ENCODE peak calls at places on chromosome 21, in six cellular contexts. O is nephron progenitor cell, Q is astrocyte of the spinal cord, I is cardiac fibroblast, S is keratinocyte, R is neural crest cell. M is an unnamed sample.

GRCh38 chr21:36211660-36212512 is 55.3 kb downstream of the DOP1B start:
- DNase-seq in R (no peak), S (no peak), O (no peak), Q (peak; percentile 91), I (peak; percentile 51), M (no peak)

GRCh38 chr21:33824156-33824941 is 91.3 kb downstream of the ATP5PO start:
- DNase-seq in R (no peak), Q (peak; percentile 52), O (no peak), I (no peak), S (no peak), M (no peak)

GRCh38 chr21:35075546-35075945 is 26.4 kb upstream of the RUNX1 start:
- DNase-seq in O (no peak), S (peak; percentile 63), R (no peak), Q (peak; percentile 46), I (peak; percentile 54), M (no peak)

GRCh38 chr21:33909756-33910155 is 5.8 kb downstream of the ATP5PO start:
- DNase-seq in S (no peak), I (no peak), O (no peak), Q (no peak), R (no peak), M (no peak)

GRCh38 chr21:29430581-29430980 is 131.9 kb downstream of the BACH1 start:
- DNase-seq in R (no peak), S (no peak), O (peak; percentile 31), I (no peak), Q (no peak), M (no peak)

GRCh38 chr21:34846601-34847112 is 177.9 kb downstream of the CLIC6 start:
- DNase-seq in R (no peak), O (peak; percentile 50), S (no peak), Q (peak; percentile 92), I (peak; percentile 64), M (no peak)

GRCh38 chr21:27104749-27105439 is 138.0 kb upstream of the ADAMTS5 start:
- DNase-seq in R (no peak), I (peak; percentile 13), Q (peak; percentile 22), O (no peak), S (no peak), M (no peak)

GRCh38 chr21:26167593-26167992 is 3.0 kb downstream of the APP start:
- DNase-seq in I (no peak), S (no peak), Q (no peak), O (no peak), R (no peak), M (no peak)

GRCh38 chr21:29245104-29245643 is 53.5 kb upstream of the BACH1 start:
- DNase-seq in S (no peak), O (no peak), I (no peak), R (no peak), Q (no peak), M (peak; percentile 32)

GRCh38 chr21:16976132-16976666 is 536.6 kb upstream of the CXADR start:
- DNase-seq in Q (peak; percentile 14), O (no peak), S (no peak), R (no peak), I (no peak), M (no peak)

GRCh38 chr21:32940079-32941014 is 85.4 kb upstream of the OLIG2 start:
- DNase-seq in Q (peak; percentile 35), O (peak; percentile 44), R (peak; percentile 50), S (no peak), I (peak; percentile 65), M (peak; percentile 50)

GRCh38 chr21:37787456-37787855 is 128.8 kb downstream of the KCNJ6 start:
- DNase-seq in Q (peak; percentile 87), R (no peak), I (peak; percentile 82), S (peak; percentile 55), O (no peak), M (no peak)

GRCh38 chr21:20169812-20170576 is 828.2 kb upstream of the NCAM2 start:
- DNase-seq in Q (no peak), S (no peak), I (no peak), O (no peak), R (no peak), M (no peak)

GRCh38 chr21:34912022-34912933 is 136.8 kb downstream of the RUNX1 start:
- DNase-seq in R (no peak), O (no peak), S (no peak), Q (no peak), I (no peak), M (no peak)

GRCh38 chr21:29643289-29643688 is 296.5 kb downstream of the GRIK1 start:
- DNase-seq in S (no peak), Q (no peak), I (no peak), O (no peak), R (no peak), M (no peak)

GRCh38 chr21:46195595-46196195 is 11.4 kb upstream of the SPATC1L start:
- DNase-seq in I (no peak), O (no peak), S (no peak), Q (no peak), R (no peak), M (no peak)

GRCh38 chr21:34822957-34823356 is 154.2 kb downstream of the CLIC6 start:
- DNase-seq in Q (peak; percentile 73), R (no peak), I (no peak), S (no peak), O (no peak), M (no peak)

GRCh38 chr21:34647552-34647951 is 21.2 kb upstream of the CLIC6 start:
- DNase-seq in R (no peak), I (no peak), S (no peak), O (no peak), Q (no peak), M (no peak)

GRCh38 chr21:44875341-44875740 is 1.9 kb upstream of the PTTG1IP start:
- DNase-seq in R (no peak), O (no peak), S (no peak), Q (peak; percentile 55), I (peak; percentile 73), M (no peak)
- TF ChIP-seq CTCF in R (no peak), O (no peak), S (no peak), Q (no peak), I (no peak), M (peak; percentile 16)

DNA sequence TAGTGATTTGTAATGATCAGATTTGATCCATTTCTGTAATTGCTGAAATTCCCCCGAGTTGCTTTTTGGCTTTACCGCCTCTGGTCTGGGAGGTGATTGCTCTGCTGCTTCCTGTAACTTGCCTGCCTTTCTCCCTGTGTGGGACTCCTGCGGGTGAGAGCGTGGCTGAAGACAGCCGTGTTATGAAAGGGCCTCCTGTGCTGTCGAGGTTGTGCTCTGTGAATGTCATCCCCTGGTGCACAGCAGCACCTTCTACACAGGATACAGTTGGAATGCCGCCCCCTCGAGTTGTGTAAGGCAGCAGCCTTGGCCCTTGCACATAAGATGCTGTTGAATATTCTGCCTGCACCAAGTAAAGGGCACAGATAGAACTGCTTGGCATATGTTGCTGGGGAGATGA is 5.9 kb downstream of the SOD1 start:
- DNase-seq in Q (no peak), I (peak; percentile 35), R (no peak), S (no peak), O (peak; percentile 8), M (no peak)
- TF ChIP-seq CTCF in Q (no peak), I (no peak), R (no peak), S (no peak), O (no peak), M (no peak)

GRCh38 chr21:22516230-22516629 is 1518.0 kb downstream of the NCAM2 start:
- DNase-seq in I (no peak), R (no peak), Q (no peak), S (no peak), O (no peak), M (no peak)
- TF ChIP-seq CTCF in I (no peak), R (no peak), Q (no peak), S (no peak), O (no peak), M (no peak)

DNA sequence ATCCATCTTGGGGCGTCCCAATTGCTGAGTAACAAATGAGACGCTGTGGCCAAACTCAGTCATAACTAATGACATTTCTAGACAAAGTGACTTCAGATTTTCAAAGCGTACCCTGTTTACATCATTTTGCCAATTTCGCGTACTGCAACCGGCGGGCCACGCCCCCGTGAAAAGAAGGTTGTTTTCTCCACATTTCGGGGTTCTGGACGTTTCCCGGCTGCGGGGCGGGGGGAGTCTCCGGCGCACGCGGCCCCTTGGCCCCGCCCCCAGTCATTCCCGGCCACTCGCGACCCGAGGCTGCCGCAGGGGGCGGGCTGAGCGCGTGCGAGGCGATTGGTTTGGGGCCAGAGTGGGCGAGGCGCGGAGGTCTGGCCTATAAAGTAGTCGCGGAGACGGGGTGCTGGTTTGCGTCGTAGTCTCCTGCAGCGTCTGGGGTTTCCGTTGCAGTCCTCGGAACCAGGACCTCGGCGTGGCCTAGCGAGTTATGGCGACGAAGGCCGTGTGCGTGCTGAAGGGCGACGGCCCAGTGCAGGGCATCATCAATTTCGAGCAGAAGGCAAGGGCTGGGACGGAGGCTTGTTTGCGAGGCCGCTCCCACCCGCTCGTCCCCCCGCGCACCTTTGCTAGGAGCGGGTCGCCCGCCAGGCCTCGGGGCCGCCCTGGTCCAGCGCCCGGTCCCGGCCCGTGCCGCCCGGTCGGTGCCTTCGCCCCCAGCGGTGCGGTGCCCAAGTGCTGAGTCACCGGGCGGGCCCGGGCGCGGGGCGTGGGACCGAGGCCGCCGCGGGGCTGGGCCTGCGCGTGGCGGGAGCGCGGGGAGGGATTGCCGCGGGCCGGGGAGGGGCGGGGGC is at the start of gene SOD1:
- DNase-seq in I (peak; percentile 95), Q (peak; percentile 92), R (peak; percentile 93), S (peak; percentile 42), O (peak; percentile 93), M (peak; percentile 98)
- TF ChIP-seq CTCF in I (no peak), Q (no peak), R (no peak), S (no peak), O (no peak), M (no peak)

GRCh38 chr21:21232320-21232719 is 234.1 kb downstream of the NCAM2 start:
- DNase-seq in S (no peak), O (peak; percentile 4), I (peak; percentile 79), R (no peak), Q (peak; percentile 66), M (no peak)
- TF ChIP-seq CTCF in S (peak; percentile 5), O (peak; percentile 32), I (peak; percentile 42), R (peak; percentile 78), Q (peak; percentile 48), M (peak; percentile 5)

GRCh38 chr21:15592957-15593356 is 136.8 kb upstream of the USP25 start:
- DNase-seq in O (no peak), R (no peak), Q (no peak), I (no peak), S (no peak), M (no peak)
- TF ChIP-seq CTCF in O (no peak), R (no peak), Q (no peak), I (no peak), S (no peak), M (no peak)

GRCh38 chr21:42864286-42864685 is 15.1 kb downstream of the WDR4 start:
- DNase-seq in O (no peak), S (no peak), Q (no peak), R (no peak), I (no peak), M (no peak)
- TF ChIP-seq CTCF in O (no peak), S (no peak), Q (no peak), R (no peak), I (no peak), M (no peak)

DNA sequence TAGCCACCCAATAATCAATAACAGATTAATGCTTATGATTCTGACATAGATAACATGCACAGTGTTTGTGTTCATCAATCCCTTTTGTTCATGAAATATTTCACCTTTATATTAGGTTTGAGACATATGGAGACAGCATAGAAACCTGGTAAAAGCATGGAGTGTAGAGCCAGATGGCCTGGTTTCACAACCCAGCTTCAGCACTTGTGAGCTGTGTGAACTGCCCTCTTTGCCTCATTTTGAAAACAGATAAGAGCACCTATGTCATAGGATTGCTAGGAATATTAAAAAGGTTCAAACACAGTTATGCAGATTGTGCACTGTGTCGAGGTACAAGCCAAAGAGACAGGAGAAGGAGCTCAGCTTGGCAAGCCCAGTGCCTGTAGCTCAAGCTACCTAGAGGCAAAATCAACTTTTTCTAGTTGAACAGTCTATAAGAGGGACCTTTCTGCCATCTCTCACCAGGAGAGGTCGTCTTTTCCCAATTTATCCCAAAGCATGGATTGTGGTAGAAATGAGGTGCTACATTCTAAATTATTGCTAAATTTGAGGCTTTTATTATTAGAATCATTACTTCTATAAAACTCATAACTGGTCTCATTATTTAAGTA is 5.0 kb downstream of the CHODL start:
- DNase-seq in S (no peak), R (no peak), O (no peak), I (no peak), Q (no peak), M (no peak)
- TF ChIP-seq CTCF in S (no peak), R (peak; percentile 27), O (peak; percentile 19), I (no peak), Q (no peak), M (no peak)